ENCODE peak calls at places on chromosome 15, in eight cellular contexts. One of them, this sample, is unnamed.

GRCh38 chr15:60520041-60520824 is 41.3 kb upstream of the ICE2 start:
- DNase-seq in A549: peak; percentile 43
- DNase-seq in tibial nerve: no peak
- DNase-seq in GM12865: peak; percentile 40
- DNase-seq in brain microvascular endothelial cell: no peak
- DNase-seq in HFF-Myc: no peak
- DNase-seq in keratinocyte: no peak
- DNase-seq in GM23338: peak; percentile 21
- DNase-seq in this sample: no peak

GRCh38 chr15:41832875-41833274 is 5.0 kb downstream of the JMJD7 start:
- DNase-seq in A549: no peak
- DNase-seq in tibial nerve: no peak
- DNase-seq in GM12865: no peak
- DNase-seq in brain microvascular endothelial cell: no peak
- DNase-seq in HFF-Myc: no peak
- DNase-seq in keratinocyte: peak; percentile 97
- DNase-seq in GM23338: no peak
- DNase-seq in this sample: no peak

GRCh38 chr15:69031013-69032001 is 16.8 kb downstream of the NOX5 start:
- DNase-seq in A549: peak; percentile 82
- DNase-seq in tibial nerve: no peak
- DNase-seq in GM12865: peak; percentile 6
- DNase-seq in brain microvascular endothelial cell: peak; percentile 27
- DNase-seq in HFF-Myc: no peak
- DNase-seq in keratinocyte: no peak
- DNase-seq in GM23338: peak; percentile 91
- DNase-seq in this sample: no peak

GRCh38 chr15:78387678-78388077 is 47.5 kb downstream of the CRABP1 start:
- DNase-seq in A549: no peak
- DNase-seq in tibial nerve: no peak
- DNase-seq in GM12865: no peak
- DNase-seq in brain microvascular endothelial cell: no peak
- DNase-seq in HFF-Myc: no peak
- DNase-seq in keratinocyte: no peak
- DNase-seq in GM23338: no peak
- DNase-seq in this sample: no peak

GRCh38 chr15:82129144-82129692 is 83.4 kb upstream of the MEX3B start:
- DNase-seq in A549: no peak
- DNase-seq in tibial nerve: no peak
- DNase-seq in GM12865: no peak
- DNase-seq in brain microvascular endothelial cell: no peak
- DNase-seq in HFF-Myc: no peak
- DNase-seq in keratinocyte: no peak
- DNase-seq in GM23338: no peak
- DNase-seq in this sample: no peak

GRCh38 chr15:31236184-31237041 is 90.2 kb upstream of the KLF13 start:
- DNase-seq in A549: peak; percentile 85
- DNase-seq in tibial nerve: peak; percentile 29
- DNase-seq in GM12865: peak; percentile 52
- DNase-seq in brain microvascular endothelial cell: peak; percentile 94
- DNase-seq in HFF-Myc: peak; percentile 91
- DNase-seq in keratinocyte: no peak
- DNase-seq in GM23338: no peak
- DNase-seq in this sample: peak; percentile 68

GRCh38 chr15:64806509-64806908 is 18.9 kb downstream of the PIF1 start:
- DNase-seq in A549: no peak
- DNase-seq in tibial nerve: no peak
- DNase-seq in GM12865: no peak
- DNase-seq in brain microvascular endothelial cell: no peak
- DNase-seq in HFF-Myc: no peak
- DNase-seq in keratinocyte: no peak
- DNase-seq in GM23338: no peak
- DNase-seq in this sample: no peak

GRCh38 chr15:39623550-39623931 is 42.7 kb downstream of the THBS1 start:
- DNase-seq in A549: no peak
- DNase-seq in tibial nerve: no peak
- DNase-seq in GM12865: peak; percentile 95
- DNase-seq in brain microvascular endothelial cell: no peak
- DNase-seq in HFF-Myc: no peak
- DNase-seq in keratinocyte: no peak
- DNase-seq in GM23338: no peak
- DNase-seq in this sample: no peak

GRCh38 chr15:66188464-66188863 is 65.1 kb downstream of the MEGF11 start:
- DNase-seq in A549: no peak
- DNase-seq in tibial nerve: no peak
- DNase-seq in GM12865: no peak
- DNase-seq in brain microvascular endothelial cell: no peak
- DNase-seq in HFF-Myc: no peak
- DNase-seq in keratinocyte: no peak
- DNase-seq in GM23338: no peak
- DNase-seq in this sample: no peak

GRCh38 chr15:76060098-76060989 is 559 bp downstream of the TMEM266 start:
- DNase-seq in A549: peak; percentile 13
- DNase-seq in tibial nerve: no peak
- DNase-seq in GM12865: peak; percentile 68
- DNase-seq in brain microvascular endothelial cell: no peak
- DNase-seq in HFF-Myc: no peak
- DNase-seq in keratinocyte: no peak
- DNase-seq in GM23338: no peak
- DNase-seq in this sample: no peak

GRCh38 chr15:62945063-62945462 is 97.5 kb upstream of the TPM1 start:
- DNase-seq in A549: no peak
- DNase-seq in tibial nerve: no peak
- DNase-seq in GM12865: no peak
- DNase-seq in brain microvascular endothelial cell: no peak
- DNase-seq in HFF-Myc: no peak
- DNase-seq in keratinocyte: no peak
- DNase-seq in GM23338: no peak
- DNase-seq in this sample: no peak

GRCh38 chr15:53586815-53587214 is 172.6 kb downstream of the WDR72 start:
- DNase-seq in A549: peak; percentile 60
- DNase-seq in tibial nerve: no peak
- DNase-seq in GM12865: peak; percentile 37
- DNase-seq in brain microvascular endothelial cell: peak; percentile 11
- DNase-seq in HFF-Myc: no peak
- DNase-seq in keratinocyte: no peak
- DNase-seq in GM23338: peak; percentile 75
- DNase-seq in this sample: peak; percentile 39

GRCh38 chr15:83747050-83747717 is 93.3 kb downstream of the ADAMTSL3 start:
- DNase-seq in A549: peak; percentile 35
- DNase-seq in tibial nerve: no peak
- DNase-seq in GM12865: peak; percentile 5
- DNase-seq in brain microvascular endothelial cell: peak; percentile 40
- DNase-seq in HFF-Myc: peak; percentile 3
- DNase-seq in keratinocyte: no peak
- DNase-seq in GM23338: peak; percentile 51
- DNase-seq in this sample: no peak

GRCh38 chr15:100842756-100843730 is 36.6 kb upstream of the ALDH1A3 start:
- DNase-seq in A549: no peak
- DNase-seq in tibial nerve: no peak
- DNase-seq in GM12865: no peak
- DNase-seq in brain microvascular endothelial cell: peak; percentile 35
- DNase-seq in HFF-Myc: no peak
- DNase-seq in keratinocyte: no peak
- DNase-seq in GM23338: no peak
- DNase-seq in this sample: no peak

GRCh38 chr15:96339662-96340347 is 9.3 kb downstream of the NR2F2 start:
- DNase-seq in A549: no peak
- DNase-seq in tibial nerve: no peak
- DNase-seq in GM12865: no peak
- DNase-seq in brain microvascular endothelial cell: peak; percentile 3
- DNase-seq in HFF-Myc: no peak
- DNase-seq in keratinocyte: no peak
- DNase-seq in GM23338: no peak
- DNase-seq in this sample: no peak

GRCh38 chr15:42608110-42608531 is 32.7 kb downstream of the STARD9 start:
- DNase-seq in A549: no peak
- DNase-seq in tibial nerve: no peak
- DNase-seq in GM12865: peak; percentile 72
- DNase-seq in brain microvascular endothelial cell: peak; percentile 1
- DNase-seq in HFF-Myc: no peak
- DNase-seq in keratinocyte: no peak
- DNase-seq in GM23338: no peak
- DNase-seq in this sample: no peak

GRCh38 chr15:96254168-96254567 is 76.3 kb upstream of the NR2F2 start:
- DNase-seq in A549: no peak
- DNase-seq in tibial nerve: no peak
- DNase-seq in GM12865: no peak
- DNase-seq in brain microvascular endothelial cell: no peak
- DNase-seq in HFF-Myc: no peak
- DNase-seq in keratinocyte: no peak
- DNase-seq in GM23338: peak; percentile 40
- DNase-seq in this sample: no peak

GRCh38 chr15:101432982-101433381 is 56.5 kb downstream of the PCSK6 start:
- DNase-seq in A549: no peak
- DNase-seq in tibial nerve: no peak
- DNase-seq in GM12865: no peak
- DNase-seq in brain microvascular endothelial cell: no peak
- DNase-seq in HFF-Myc: no peak
- DNase-seq in keratinocyte: no peak
- DNase-seq in GM23338: no peak
- DNase-seq in this sample: no peak

GRCh38 chr15:101200181-101200580 is 51.7 kb downstream of the CHSY1 start:
- DNase-seq in A549: no peak
- DNase-seq in tibial nerve: no peak
- DNase-seq in GM12865: peak; percentile 32
- DNase-seq in brain microvascular endothelial cell: no peak
- DNase-seq in HFF-Myc: no peak
- DNase-seq in keratinocyte: no peak
- DNase-seq in GM23338: no peak
- DNase-seq in this sample: no peak

GRCh38 chr15:32717290-32718081 is at the start of gene GREM1:
- DNase-seq in A549: no peak
- DNase-seq in tibial nerve: no peak
- DNase-seq in GM12865: no peak
- DNase-seq in brain microvascular endothelial cell: peak; percentile 48
- DNase-seq in HFF-Myc: no peak
- DNase-seq in keratinocyte: no peak
- DNase-seq in GM23338: peak; percentile 79
- DNase-seq in this sample: no peak
- H3K4me3 ChIP-seq in A549: peak within 1 kb of the TSS; percentile 41
- H3K4me3 ChIP-seq in tibial nerve: peak within 1 kb of the TSS; percentile 28
- H3K4me3 ChIP-seq in GM12865: no peak within 1 kb of the TSS
- H3K4me3 ChIP-seq in brain microvascular endothelial cell: peak within 1 kb of the TSS; percentile 98
- H3K4me3 ChIP-seq in HFF-Myc: peak within 1 kb of the TSS; percentile 59
- H3K4me3 ChIP-seq in keratinocyte: peak within 1 kb of the TSS; percentile 53
- H3K4me3 ChIP-seq in GM23338: peak within 1 kb of the TSS; percentile 70
- H3K4me3 ChIP-seq in this sample: peak within 1 kb of the TSS; percentile 53

GRCh38 chr15:72170691-72171090 is 26.9 kb downstream of the GRAMD2A start:
- DNase-seq in A549: no peak
- DNase-seq in tibial nerve: no peak
- DNase-seq in GM12865: no peak
- DNase-seq in brain microvascular endothelial cell: no peak
- DNase-seq in HFF-Myc: no peak
- DNase-seq in keratinocyte: no peak
- DNase-seq in GM23338: no peak
- DNase-seq in this sample: no peak

GRCh38 chr15:72169236-72169920 is 28.2 kb downstream of the GRAMD2A start:
- DNase-seq in A549: no peak
- DNase-seq in tibial nerve: no peak
- DNase-seq in GM12865: no peak
- DNase-seq in brain microvascular endothelial cell: no peak
- DNase-seq in HFF-Myc: no peak
- DNase-seq in keratinocyte: no peak
- DNase-seq in GM23338: no peak
- DNase-seq in this sample: no peak

GRCh38 chr15:72168833-72169232 is 28.8 kb downstream of the GRAMD2A start:
- DNase-seq in A549: no peak
- DNase-seq in tibial nerve: no peak
- DNase-seq in GM12865: no peak
- DNase-seq in brain microvascular endothelial cell: no peak
- DNase-seq in HFF-Myc: no peak
- DNase-seq in keratinocyte: no peak
- DNase-seq in GM23338: no peak
- DNase-seq in this sample: no peak

GRCh38 chr15:72168131-72168825 is 29.3 kb downstream of the GRAMD2A start:
- DNase-seq in A549: no peak
- DNase-seq in tibial nerve: no peak
- DNase-seq in GM12865: no peak
- DNase-seq in brain microvascular endothelial cell: peak; percentile 60
- DNase-seq in HFF-Myc: no peak
- DNase-seq in keratinocyte: no peak
- DNase-seq in GM23338: peak; percentile 20
- DNase-seq in this sample: no peak

GRCh38 chr15:72169921-72170611 is 27.5 kb downstream of the GRAMD2A start:
- DNase-seq in A549: no peak
- DNase-seq in tibial nerve: no peak
- DNase-seq in GM12865: no peak
- DNase-seq in brain microvascular endothelial cell: no peak
- DNase-seq in HFF-Myc: no peak
- DNase-seq in keratinocyte: no peak
- DNase-seq in GM23338: no peak
- DNase-seq in this sample: no peak
- TF ChIP-seq CTCF in A549: no peak
- TF ChIP-seq CTCF in tibial nerve: no peak
- TF ChIP-seq CTCF in GM12865: no peak
- TF ChIP-seq CTCF in brain microvascular endothelial cell: no peak
- TF ChIP-seq CTCF in HFF-Myc: no peak
- TF ChIP-seq CTCF in keratinocyte: no peak
- TF ChIP-seq CTCF in GM23338: no peak
- TF ChIP-seq CTCF in this sample: no peak

GRCh38 chr15:37246065-37246464 is 145.7 kb upstream of the MEIS2 start:
- DNase-seq in A549: no peak
- DNase-seq in tibial nerve: no peak
- DNase-seq in GM12865: no peak
- DNase-seq in brain microvascular endothelial cell: no peak
- DNase-seq in HFF-Myc: no peak
- DNase-seq in keratinocyte: no peak
- DNase-seq in GM23338: no peak
- DNase-seq in this sample: no peak
- H3K4me3 ChIP-seq in A549: no peak overlapping the region
- H3K4me3 ChIP-seq in tibial nerve: no peak overlapping the region
- H3K4me3 ChIP-seq in GM12865: no peak overlapping the region
- H3K4me3 ChIP-seq in brain microvascular endothelial cell: no peak overlapping the region
- H3K4me3 ChIP-seq in HFF-Myc: no peak overlapping the region
- H3K4me3 ChIP-seq in keratinocyte: no peak overlapping the region
- H3K4me3 ChIP-seq in GM23338: no peak overlapping the region
- H3K4me3 ChIP-seq in this sample: no peak overlapping the region

GRCh38 chr15:59143281-59143680 is 38.3 kb downstream of the CCNB2 start:
- DNase-seq in A549: no peak
- DNase-seq in tibial nerve: no peak
- DNase-seq in GM12865: no peak
- DNase-seq in brain microvascular endothelial cell: no peak
- DNase-seq in HFF-Myc: no peak
- DNase-seq in keratinocyte: no peak
- DNase-seq in GM23338: no peak
- DNase-seq in this sample: no peak

GRCh38 chr15:59140422-59141226 is 35.7 kb downstream of the CCNB2 start:
- DNase-seq in A549: no peak
- DNase-seq in tibial nerve: no peak
- DNase-seq in GM12865: peak; percentile 24
- DNase-seq in brain microvascular endothelial cell: no peak
- DNase-seq in HFF-Myc: no peak
- DNase-seq in keratinocyte: no peak
- DNase-seq in GM23338: no peak
- DNase-seq in this sample: no peak

GRCh38 chr15:59133921-59134427 is 29.0 kb downstream of the CCNB2 start:
- DNase-seq in A549: no peak
- DNase-seq in tibial nerve: no peak
- DNase-seq in GM12865: no peak
- DNase-seq in brain microvascular endothelial cell: no peak
- DNase-seq in HFF-Myc: no peak
- DNase-seq in keratinocyte: no peak
- DNase-seq in GM23338: no peak
- DNase-seq in this sample: no peak

GRCh38 chr15:59137566-59137965 is 32.6 kb downstream of the CCNB2 start:
- DNase-seq in A549: no peak
- DNase-seq in tibial nerve: no peak
- DNase-seq in GM12865: no peak
- DNase-seq in brain microvascular endothelial cell: no peak
- DNase-seq in HFF-Myc: no peak
- DNase-seq in keratinocyte: no peak
- DNase-seq in GM23338: no peak
- DNase-seq in this sample: no peak

GRCh38 chr15:59138243-59138642 is 33.3 kb downstream of the CCNB2 start:
- DNase-seq in A549: peak; percentile 86
- DNase-seq in tibial nerve: no peak
- DNase-seq in GM12865: peak; percentile 79
- DNase-seq in brain microvascular endothelial cell: peak; percentile 41
- DNase-seq in HFF-Myc: no peak
- DNase-seq in keratinocyte: no peak
- DNase-seq in GM23338: peak; percentile 91
- DNase-seq in this sample: no peak
- TF ChIP-seq CTCF in A549: peak; percentile 83
- TF ChIP-seq CTCF in tibial nerve: no peak
- TF ChIP-seq CTCF in GM12865: peak; percentile 66
- TF ChIP-seq CTCF in brain microvascular endothelial cell: peak; percentile 82
- TF ChIP-seq CTCF in HFF-Myc: peak; percentile 87
- TF ChIP-seq CTCF in keratinocyte: peak; percentile 75
- TF ChIP-seq CTCF in GM23338: peak; percentile 88
- TF ChIP-seq CTCF in this sample: peak; percentile 91